ENCODE peak calls at places on chromosome 14, in six cellular contexts. Y is endothelial cell of umbilical vein, C is cardiac muscle cell, V is tibial artery, Z is kidney epithelial cell, Q is uterus. B is an unnamed sample.

GRCh38 chr14:54174437-54174836 is 217.8 kb upstream of the BMP4 start:
- DNase-seq in Y (peak; percentile 54), C (no peak), V (no peak), Z (no peak), Q (no peak), B (no peak)

GRCh38 chr14:57060276-57060956 is 208.3 kb downstream of the EXOC5 start:
- DNase-seq in Y (no peak), C (peak; percentile 53), V (no peak), Z (peak; percentile 16), Q (no peak), B (no peak)

GRCh38 chr14:21026251-21026987 is 1.6 kb upstream of the NDRG2 start:
- DNase-seq in Y (no peak), C (no peak), V (no peak), Z (no peak), Q (peak; percentile 39), B (no peak)

GRCh38 chr14:33587761-33588160 is 363.1 kb downstream of the EGLN3 start:
- DNase-seq in Y (no peak), C (no peak), V (no peak), Z (no peak), Q (no peak), B (no peak)

GRCh38 chr14:73935666-73936065 is 14.2 kb downstream of the FAM161B start:
- DNase-seq in Y (peak; percentile 30), C (no peak), V (no peak), Z (no peak), Q (no peak), B (no peak)

GRCh38 chr14:45364565-45364964 is 111.6 kb upstream of the MIS18BP1 start:
- DNase-seq in Y (no peak), C (no peak), V (no peak), Z (no peak), Q (no peak), B (no peak)

GRCh38 chr14:72679591-72680151 is 214.2 kb downstream of the DPF3 start:
- DNase-seq in Y (peak; percentile 15), C (no peak), V (no peak), Z (no peak), Q (no peak), B (no peak)

GRCh38 chr14:34173916-34174315 is 223.0 kb upstream of the EGLN3 start:
- DNase-seq in Y (no peak), C (no peak), V (no peak), Z (no peak), Q (no peak), B (no peak)

GRCh38 chr14:55926007-55926406 is 192.2 kb upstream of the PELI2 start:
- DNase-seq in Y (no peak), C (no peak), V (no peak), Z (no peak), Q (no peak), B (no peak)

GRCh38 chr14:90742709-90743108 is 73.5 kb downstream of the TTC7B start:
- DNase-seq in Y (no peak), C (no peak), V (no peak), Z (no peak), Q (no peak), B (no peak)

GRCh38 chr14:61930101-61930857 is 168.1 kb downstream of the SNAPC1 start:
- DNase-seq in Y (no peak), C (no peak), V (no peak), Z (no peak), Q (no peak), B (no peak)

GRCh38 chr14:89351364-89351957 is 65.6 kb downstream of the FOXN3 start:
- DNase-seq in Y (peak; percentile 51), C (peak; percentile 30), V (no peak), Z (no peak), Q (no peak), B (no peak)

GRCh38 chr14:99124482-99125104 is 147.4 kb downstream of the BCL11B start:
- DNase-seq in Y (no peak), C (no peak), V (no peak), Z (no peak), Q (no peak), B (no peak)

GRCh38 chr14:21990116-21990515 is 316.5 kb upstream of the OR4E1 start:
- DNase-seq in Y (peak; percentile 15), C (peak; percentile 28), V (no peak), Z (no peak), Q (no peak), B (no peak)

GRCh38 chr14:60561845-60562746 is 53.1 kb downstream of the SIX6 start:
- DNase-seq in Y (peak; percentile 59), C (peak; percentile 79), V (peak; percentile 60), Z (peak; percentile 21), Q (peak; percentile 19), B (no peak)
- TF ChIP-seq CTCF in Y (peak; percentile 70), C (peak; percentile 74), V (peak; percentile 55), Z (peak; percentile 77), Q (peak; percentile 47), B (peak; percentile 63)

DNA sequence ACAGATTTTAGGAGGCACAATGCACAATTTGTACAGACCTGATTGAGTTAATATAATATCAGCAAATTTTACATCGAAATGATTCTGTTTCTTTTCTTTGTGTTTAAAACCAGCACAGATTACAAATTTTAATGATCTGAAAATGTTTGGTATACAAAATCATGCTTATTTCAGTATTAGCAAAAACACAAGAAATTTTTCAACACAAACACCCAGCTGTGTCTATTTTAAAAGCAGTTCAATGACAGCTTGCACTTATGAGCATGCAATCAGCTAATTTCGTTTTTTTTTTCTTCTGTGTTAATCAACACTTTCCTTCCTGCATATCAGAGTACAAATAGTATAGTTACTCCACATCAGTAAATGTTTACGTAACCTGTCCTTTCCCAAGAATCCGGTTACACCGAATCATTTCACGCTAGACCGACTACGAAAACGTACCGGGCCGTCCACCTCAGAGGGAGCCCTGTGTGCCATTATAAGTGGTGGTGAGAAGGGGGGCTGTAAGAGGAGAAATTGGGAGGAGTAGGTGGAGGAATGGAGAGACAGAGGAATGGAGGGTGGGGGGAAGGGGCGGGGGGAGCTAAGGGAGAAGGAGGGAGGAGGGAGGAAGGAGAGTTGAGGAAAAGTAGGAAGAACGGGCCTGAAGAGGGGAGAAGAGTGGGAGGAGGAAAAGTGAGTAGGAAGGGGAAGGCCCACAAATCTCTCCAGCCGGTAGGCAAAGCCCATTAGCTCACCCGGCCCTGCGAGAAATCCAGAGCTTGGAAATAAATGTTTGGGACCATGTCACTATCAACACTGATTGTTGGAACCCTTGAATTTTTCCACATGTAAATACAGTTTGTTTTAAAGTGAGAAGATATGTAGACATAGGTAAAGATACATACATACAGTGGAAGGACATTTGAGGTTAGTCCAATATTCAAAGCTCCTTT is 2.4 kb upstream of the FOXG1 start:
- DNase-seq in Y (no peak), C (no peak), V (no peak), Z (no peak), Q (no peak), B (no peak)
- H3K4me3 ChIP-seq in Y (no peak overlapping the region), C (no peak overlapping the region), V (no peak overlapping the region), Z (no peak overlapping the region), Q (no peak overlapping the region), B (no peak overlapping the region)

DNA sequence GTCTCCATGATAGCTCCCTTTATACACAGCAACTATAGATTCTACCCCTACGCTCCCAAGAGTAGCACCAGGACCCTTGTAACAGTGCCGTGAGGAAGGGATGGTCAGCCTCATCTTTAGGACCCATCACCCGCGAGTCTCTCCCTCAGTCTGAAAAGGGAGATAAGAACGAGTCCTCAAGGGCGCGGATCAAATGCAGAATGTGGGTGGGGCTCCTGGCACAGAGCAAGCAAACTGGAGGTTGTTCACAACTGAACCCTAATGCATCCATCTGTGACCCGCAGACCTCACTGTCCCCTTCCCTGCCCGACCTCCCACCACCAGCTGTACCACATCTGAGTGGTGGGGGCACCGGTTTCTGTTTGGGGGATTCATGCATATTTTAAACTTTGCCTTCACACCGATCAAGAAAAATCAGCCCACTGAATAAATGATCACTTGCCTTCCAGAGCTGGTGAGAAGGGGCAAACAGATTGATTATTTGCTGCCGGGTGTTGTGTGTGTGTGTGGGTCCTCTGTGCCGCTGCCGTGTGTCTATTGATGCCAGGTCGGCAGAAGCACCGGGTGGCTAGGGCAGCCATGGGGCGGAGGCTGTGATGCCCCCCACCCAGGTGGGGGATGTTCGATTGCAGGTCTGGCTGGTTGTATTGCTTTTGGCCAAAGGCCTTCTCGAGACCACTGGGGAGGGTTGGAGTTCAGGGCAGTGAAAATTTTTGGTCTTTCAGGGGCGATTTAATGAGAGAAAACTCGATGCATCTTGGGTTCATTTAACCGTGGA is 35.7 kb upstream of the BEGAIN start:
- DNase-seq in Y (no peak), C (no peak), V (no peak), Z (no peak), Q (no peak), B (no peak)
- H3K27me3 ChIP-seq in Y (peaks cover 15% of the 10 kb centered on the region), C (no peaks in the 10 kb centered on the region), V (peaks cover 66% of the 10 kb centered on the region), Z (peaks cover 28% of the 10 kb centered on the region), Q (no peaks in the 10 kb centered on the region), B (peaks cover 15% of the 10 kb centered on the region)

GRCh38 chr14:63443361-63443760 is 99.8 kb downstream of the PPP2R5E start:
- DNase-seq in Y (no peak), C (no peak), V (no peak), Z (no peak), Q (no peak), B (no peak)

GRCh38 chr14:63435204-63435603 is 108.0 kb downstream of the PPP2R5E start:
- DNase-seq in Y (no peak), C (no peak), V (no peak), Z (no peak), Q (no peak), B (no peak)

GRCh38 chr14:63435838-63436237 is 107.3 kb downstream of the PPP2R5E start:
- DNase-seq in Y (no peak), C (no peak), V (peak; percentile 90), Z (no peak), Q (peak; percentile 68), B (peak; percentile 19)

GRCh38 chr14:63436286-63437098 is 106.7 kb downstream of the PPP2R5E start:
- DNase-seq in Y (no peak), C (no peak), V (no peak), Z (no peak), Q (no peak), B (no peak)

DNA sequence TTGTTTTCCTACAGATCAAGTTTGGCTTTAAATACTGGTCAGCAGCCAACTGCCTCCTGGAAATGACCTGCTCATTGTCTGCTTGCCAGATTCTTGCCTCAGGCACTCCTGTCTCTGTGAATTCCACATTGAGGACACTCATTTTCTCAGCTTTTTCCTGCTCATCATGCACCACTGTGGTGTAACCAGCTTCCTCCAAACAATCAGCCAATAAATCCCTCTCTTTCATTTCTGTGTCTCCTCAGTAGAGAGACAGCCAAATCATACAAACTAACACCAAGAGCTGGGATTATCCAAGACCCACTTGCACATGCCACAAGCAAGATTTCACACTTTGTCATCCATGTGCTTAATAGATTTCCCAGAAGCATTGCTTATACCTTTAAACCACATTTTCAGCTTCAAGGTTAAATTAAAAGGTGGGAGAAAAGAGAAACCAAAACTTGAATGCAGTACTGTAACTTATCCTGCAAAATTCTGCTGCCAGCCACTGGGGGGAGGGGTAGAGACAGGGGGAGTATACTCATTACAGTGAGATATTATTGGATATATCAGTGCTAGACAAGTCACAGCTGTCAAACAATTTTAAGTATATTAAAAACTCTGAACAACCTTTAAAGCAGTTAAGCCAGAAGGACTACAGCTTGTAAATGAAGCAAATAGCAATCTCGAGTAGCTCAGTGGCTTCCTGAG is 105.0 kb downstream of the PPP2R5E start:
- DNase-seq in Y (peak; percentile 94), C (no peak), V (peak; percentile 64), Z (peak; percentile 73), Q (peak; percentile 74), B (peak; percentile 83)
- TF ChIP-seq CTCF in Y (no peak), C (peak; percentile 24), V (no peak), Z (peak; percentile 27), Q (no peak), B (peak; percentile 9)